ENCODE peak calls at places on chromosome 2, in six cellular contexts. One of them, this sample, is unnamed.

GRCh38 chr2:219684721-219685689 is 57.6 kb downstream of the SLC4A3 start:
- DNase-seq in WTC11: peak
- DNase-seq in type B pancreatic cell: no peak
- DNase-seq in HFFc6: no peak
- DNase-seq in nephron progenitor cell: peak
- DNase-seq in NCI-H1105: peak
- DNase-seq in this sample: peak

GRCh38 chr2:100518801-100519200 is 44.0 kb upstream of the PDCL3 start:
- DNase-seq in WTC11: no peak
- DNase-seq in type B pancreatic cell: no peak
- DNase-seq in HFFc6: no peak
- DNase-seq in nephron progenitor cell: no peak
- DNase-seq in NCI-H1105: no peak
- DNase-seq in this sample: no peak

GRCh38 chr2:190352668-190353536 is 9.5 kb downstream of the INPP1 start:
- DNase-seq in WTC11: no peak
- DNase-seq in type B pancreatic cell: no peak
- DNase-seq in HFFc6: no peak
- DNase-seq in nephron progenitor cell: no peak
- DNase-seq in NCI-H1105: no peak
- DNase-seq in this sample: no peak

GRCh38 chr2:74653985-74654882 is at the start of gene SEMA4F:
- DNase-seq in WTC11: peak
- DNase-seq in type B pancreatic cell: peak
- DNase-seq in HFFc6: peak
- DNase-seq in nephron progenitor cell: peak
- DNase-seq in NCI-H1105: peak
- DNase-seq in this sample: peak

GRCh38 chr2:176755537-176756135 is 457.0 kb upstream of the HNRNPA3 start:
- DNase-seq in WTC11: no peak
- DNase-seq in type B pancreatic cell: no peak
- DNase-seq in HFFc6: no peak
- DNase-seq in nephron progenitor cell: no peak
- DNase-seq in NCI-H1105: no peak
- DNase-seq in this sample: no peak

GRCh38 chr2:46164581-46165301 is 132.5 kb upstream of the EPAS1 start:
- DNase-seq in WTC11: no peak
- DNase-seq in type B pancreatic cell: no peak
- DNase-seq in HFFc6: peak
- DNase-seq in nephron progenitor cell: no peak
- DNase-seq in NCI-H1105: no peak
- DNase-seq in this sample: no peak

GRCh38 chr2:113965644-113966043 is 75.8 kb downstream of the ACTR3 start:
- DNase-seq in WTC11: peak
- DNase-seq in type B pancreatic cell: no peak
- DNase-seq in HFFc6: peak
- DNase-seq in nephron progenitor cell: peak
- DNase-seq in NCI-H1105: peak
- DNase-seq in this sample: peak

GRCh38 chr2:109098251-109098920 is 30.6 kb upstream of the SH3RF3 start:
- DNase-seq in WTC11: no peak
- DNase-seq in type B pancreatic cell: no peak
- DNase-seq in HFFc6: no peak
- DNase-seq in nephron progenitor cell: no peak
- DNase-seq in NCI-H1105: no peak
- DNase-seq in this sample: no peak

GRCh38 chr2:11750422-11750821 is 4.0 kb downstream of the LPIN1 start:
- DNase-seq in WTC11: no peak
- DNase-seq in type B pancreatic cell: no peak
- DNase-seq in HFFc6: peak
- DNase-seq in nephron progenitor cell: no peak
- DNase-seq in NCI-H1105: no peak
- DNase-seq in this sample: peak

GRCh38 chr2:10400568-10400977 is 47.6 kb downstream of the ODC1 start:
- DNase-seq in WTC11: no peak
- DNase-seq in type B pancreatic cell: no peak
- DNase-seq in HFFc6: no peak
- DNase-seq in nephron progenitor cell: no peak
- DNase-seq in NCI-H1105: no peak
- DNase-seq in this sample: peak

GRCh38 chr2:241003047-241003360 is 4.6 kb downstream of the SNED1 start:
- DNase-seq in WTC11: no peak
- DNase-seq in type B pancreatic cell: peak
- DNase-seq in HFFc6: no peak
- DNase-seq in nephron progenitor cell: no peak
- DNase-seq in NCI-H1105: no peak
- DNase-seq in this sample: no peak

GRCh38 chr2:28736034-28736433 is 15.6 kb upstream of the PPP1CB start:
- DNase-seq in WTC11: no peak
- DNase-seq in type B pancreatic cell: no peak
- DNase-seq in HFFc6: no peak
- DNase-seq in nephron progenitor cell: no peak
- DNase-seq in NCI-H1105: no peak
- DNase-seq in this sample: no peak

GRCh38 chr2:26915316-26915715 is 55.1 kb upstream of the MAPRE3 start:
- DNase-seq in WTC11: no peak
- DNase-seq in type B pancreatic cell: peak
- DNase-seq in HFFc6: no peak
- DNase-seq in nephron progenitor cell: no peak
- DNase-seq in NCI-H1105: no peak
- DNase-seq in this sample: no peak

GRCh38 chr2:190578158-190579057 is 43.9 kb upstream of the NEMP2 start:
- DNase-seq in WTC11: no peak
- DNase-seq in type B pancreatic cell: no peak
- DNase-seq in HFFc6: no peak
- DNase-seq in nephron progenitor cell: no peak
- DNase-seq in NCI-H1105: peak
- DNase-seq in this sample: no peak

GRCh38 chr2:111102216-111102615 is 18.5 kb upstream of the BCL2L11 start:
- DNase-seq in WTC11: no peak
- DNase-seq in type B pancreatic cell: no peak
- DNase-seq in HFFc6: no peak
- DNase-seq in nephron progenitor cell: no peak
- DNase-seq in NCI-H1105: no peak
- DNase-seq in this sample: no peak

GRCh38 chr2:42777883-42778805 is 14.2 kb upstream of the OXER1 start:
- DNase-seq in WTC11: no peak
- DNase-seq in type B pancreatic cell: no peak
- DNase-seq in HFFc6: peak
- DNase-seq in nephron progenitor cell: no peak
- DNase-seq in NCI-H1105: no peak
- DNase-seq in this sample: no peak

GRCh38 chr2:60350791-60351190 is 202.7 kb downstream of the BCL11A start:
- DNase-seq in WTC11: no peak
- DNase-seq in type B pancreatic cell: no peak
- DNase-seq in HFFc6: no peak
- DNase-seq in nephron progenitor cell: no peak
- DNase-seq in NCI-H1105: no peak
- DNase-seq in this sample: no peak

GRCh38 chr2:197803033-197803444 is 1.4 kb upstream of the PLCL1 start:
- DNase-seq in WTC11: no peak
- DNase-seq in type B pancreatic cell: no peak
- DNase-seq in HFFc6: peak
- DNase-seq in nephron progenitor cell: no peak
- DNase-seq in NCI-H1105: peak
- DNase-seq in this sample: peak

GRCh38 chr2:85237849-85238570 is 89.8 kb downstream of the TGOLN2 start:
- DNase-seq in WTC11: peak
- DNase-seq in type B pancreatic cell: no peak
- DNase-seq in HFFc6: no peak
- DNase-seq in nephron progenitor cell: peak
- DNase-seq in NCI-H1105: no peak
- DNase-seq in this sample: no peak

GRCh38 chr2:170505631-170506270 is 209.4 kb upstream of the SP5 start:
- DNase-seq in WTC11: no peak
- DNase-seq in type B pancreatic cell: no peak
- DNase-seq in HFFc6: no peak
- DNase-seq in nephron progenitor cell: no peak
- DNase-seq in NCI-H1105: no peak
- DNase-seq in this sample: no peak

GRCh38 chr2:12045864-12046291 is 299.4 kb downstream of the LPIN1 start:
- DNase-seq in WTC11: no peak
- DNase-seq in type B pancreatic cell: no peak
- DNase-seq in HFFc6: no peak
- DNase-seq in nephron progenitor cell: no peak
- DNase-seq in NCI-H1105: no peak
- DNase-seq in this sample: no peak

This sample was measured in activated T-cell treated with anti-CD3 and anti-CD28 coated beads, Interleukin-2, amount 50 U/mL, for 72 hours.